ENCODE peak calls at places on chromosome 5, in five cellular contexts. R is iPS-NIHi11; O is Calu3; L is activated T-helper 1 cell treated with anti-CD3 and anti-CD28 coated beads, Interleukin-12 subunit alpha, Interleukin-12 subunit beta, Interleukin-2, Interleukin-4 antibody, amounts not matched to agents 30 ng/mL and 10 ng/mL and 1 ng/mL, durations not matched to agents 14 hours and 24 hours and 36 hours; T is lower leg skin. Z is an unnamed sample.

GRCh38 chr5:143261748-143262392 is 141.6 kb downstream of the NR3C1 start:
- DNase-seq in R (no peak), O (no peak), L (no peak), T (no peak), Z (no peak)

GRCh38 chr5:32866138-32866537 is 155.0 kb downstream of the NPR3 start:
- DNase-seq in R (no peak), O (no peak), L (no peak), T (no peak), Z (no peak)

GRCh38 chr5:33738967-33739366 is 152.8 kb downstream of the ADAMTS12 start:
- DNase-seq in R (no peak), O (no peak), L (no peak), T (no peak), Z (no peak)

GRCh38 chr5:164998142-164998541 is 1492.7 kb downstream of the MAT2B start:
- DNase-seq in R (no peak), O (no peak), L (no peak), T (no peak), Z (no peak)

GRCh38 chr5:108046955-108047670 is 334.8 kb downstream of the FBXL17 start:
- DNase-seq in R (peak), O (no peak), L (no peak), T (no peak), Z (peak)

GRCh38 chr5:113057437-113058052 is 80.9 kb downstream of the DCP2 start:
- DNase-seq in R (no peak), O (no peak), L (no peak), T (no peak), Z (peak)

GRCh38 chr5:2207966-2208544 is 325.3 kb upstream of the IRX4 start:
- DNase-seq in R (peak), O (no peak), L (no peak), T (no peak), Z (peak)

GRCh38 chr5:56330167-56330566 is 97.0 kb upstream of the ANKRD55 start:
- DNase-seq in R (no peak), O (no peak), L (no peak), T (no peak), Z (no peak)

GRCh38 chr5:32710335-32710858 is 724 bp upstream of the NPR3 start:
- DNase-seq in R (peak), O (peak), L (no peak), T (no peak), Z (peak)

GRCh38 chr5:176508603-176509002 is 28.6 kb downstream of the RNF44 start:
- DNase-seq in R (no peak), O (no peak), L (no peak), T (no peak), Z (no peak)

GRCh38 chr5:50966986-50967385 is 300.5 kb downstream of the PARP8 start:
- DNase-seq in R (no peak), O (no peak), L (no peak), T (no peak), Z (no peak)

GRCh38 chr5:88377705-88378656 is 109.3 kb upstream of the TMEM161B start:
- DNase-seq in R (no peak), O (no peak), L (no peak), T (no peak), Z (no peak)

GRCh38 chr5:2746642-2747041 is 4.8 kb downstream of the IRX2 start:
- DNase-seq in R (no peak), O (no peak), L (no peak), T (no peak), Z (no peak)

GRCh38 chr5:159463590-159464321 is 133.5 kb upstream of the IL12B start:
- DNase-seq in R (no peak), O (no peak), L (no peak), T (no peak), Z (no peak)

GRCh38 chr5:175329976-175330375 is 114.0 kb downstream of the DRD1 start:
- DNase-seq in R (no peak), O (no peak), L (no peak), T (no peak), Z (no peak)

GRCh38 chr5:173802670-173803165 is 85.4 kb upstream of the CPEB4 start:
- DNase-seq in R (no peak), O (peak), L (no peak), T (peak), Z (no peak)

GRCh38 chr5:146107901-146108300 is 2.5 kb upstream of the PLAC8L1 start:
- DNase-seq in R (no peak), O (no peak), L (no peak), T (no peak), Z (no peak)

GRCh38 chr5:94793113-94793815 is 174.8 kb downstream of the SLF1 start:
- DNase-seq in R (no peak), O (no peak), L (peak), T (no peak), Z (no peak)

GRCh38 chr5:123369371-123369968 is 53.7 kb downstream of the CEP120 start:
- DNase-seq in R (no peak), O (no peak), L (no peak), T (no peak), Z (no peak)

GRCh38 chr5:168790691-168791230 is 211.6 kb upstream of the PANK3 start:
- DNase-seq in R (no peak), O (no peak), L (no peak), T (no peak), Z (no peak)

GRCh38 chr5:105392122-105392709 is 1829.6 kb upstream of the NUDT12 start:
- DNase-seq in R (no peak), O (no peak), L (no peak), T (no peak), Z (peak)

GRCh38 chr5:96530901-96531300 is 97.9 kb upstream of the PCSK1 start:
- DNase-seq in R (no peak), O (no peak), L (no peak), T (no peak), Z (no peak)

GRCh38 chr5:50667653-50668403 is 1.4 kb downstream of the PARP8 start:
- DNase-seq in R (peak), O (peak), L (peak), T (peak), Z (peak)

GRCh38 chr5:8993031-8993430 is 552.8 kb downstream of the SEMA5A start:
- DNase-seq in R (peak), O (no peak), L (no peak), T (no peak), Z (no peak)

GRCh38 chr5:136058031-136058971 is 29.5 kb downstream of the TGFBI start:
- DNase-seq in R (no peak), O (peak), L (no peak), T (no peak), Z (peak)

GRCh38 chr5:142839711-142840441 is 69.7 kb downstream of the ARHGAP26 start:
- DNase-seq in R (no peak), O (no peak), L (no peak), T (peak), Z (no peak)

GRCh38 chr5:54655761-54656160 is 138.2 kb downstream of the SNX18 start:
- DNase-seq in R (no peak), O (no peak), L (no peak), T (no peak), Z (no peak)

Z was measured in H9.